ENCODE peak calls at places on chromosomes 6 and 20, in five cellular contexts. K, B, P, T and I are unnamed samples.

GRCh38 chr6:170152111-170152926 is 138.6 kb downstream of the DLL1 start:
- DNase-seq in K (peak; percentile 64), B (no peak), P (peak; percentile 19), T (no peak), I (no peak)

GRCh38 chr6:88360203-88360797 is 194.2 kb upstream of the CNR1 start:
- DNase-seq in K (peak; percentile 32), B (no peak), P (peak; percentile 86), T (no peak), I (peak; percentile 51)

GRCh38 chr20:53142225-53142624 is 170.1 kb downstream of the TSHZ2 start:
- DNase-seq in K (no peak), B (peak; percentile 49), P (no peak), T (no peak), I (no peak)

GRCh38 chr6:34205466-34205865 is 31.2 kb upstream of the HMGA1 start:
- DNase-seq in K (no peak), B (no peak), P (no peak), T (no peak), I (no peak)

GRCh38 chr6:32664827-32665362 is 1.6 kb downstream of the HLA-DQB1 start:
- DNase-seq in K (peak; percentile 13), B (peak; percentile 5), P (no peak), T (peak; percentile 83), I (no peak)

GRCh38 chr6:79250107-79250514 is 15.6 kb upstream of the HMGN3 start:
- DNase-seq in K (peak; percentile 7), B (no peak), P (no peak), T (no peak), I (no peak)

GRCh38 chr6:2534406-2535139 is 216.1 kb downstream of the MYLK4 start:
- DNase-seq in K (no peak), B (no peak), P (no peak), T (no peak), I (no peak)

GRCh38 chr6:109336221-109336955 is 45.9 kb downstream of the CD164 start:
- DNase-seq in K (peak; percentile 34), B (no peak), P (peak; percentile 15), T (no peak), I (no peak)

GRCh38 chr6:138082232-138082631 is 25.0 kb downstream of the PERP start:
- DNase-seq in K (no peak), B (no peak), P (no peak), T (no peak), I (no peak)

GRCh38 chr20:5718896-5719595 is 31.2 kb upstream of the SHLD1 start:
- DNase-seq in K (peak; percentile 80), B (no peak), P (no peak), T (no peak), I (no peak)

GRCh38 chr20:40090236-40090635 is 598.8 kb downstream of the MAFB start:
- DNase-seq in K (no peak), B (no peak), P (no peak), T (no peak), I (no peak)

GRCh38 chr20:50198211-50198666 is 7.6 kb downstream of the CEBPB start:
- DNase-seq in K (peak; percentile 37), B (no peak), P (no peak), T (no peak), I (no peak)

GRCh38 chr20:61736001-61736635 is 329.6 kb downstream of the TAF4 start:
- DNase-seq in K (no peak), B (no peak), P (no peak), T (no peak), I (no peak)

GRCh38 chr6:26031595-26032386 is 55.4 kb upstream of the HFE start:
- DNase-seq in K (peak; percentile 93), B (peak; percentile 99), P (peak; percentile 98), T (peak; percentile 73), I (peak; percentile 80)
- TF ChIP-seq CTCF in K (no peak), B (peak; percentile 60), P (peak; percentile 11), T (no peak), I (peak; percentile 39)

DNA sequence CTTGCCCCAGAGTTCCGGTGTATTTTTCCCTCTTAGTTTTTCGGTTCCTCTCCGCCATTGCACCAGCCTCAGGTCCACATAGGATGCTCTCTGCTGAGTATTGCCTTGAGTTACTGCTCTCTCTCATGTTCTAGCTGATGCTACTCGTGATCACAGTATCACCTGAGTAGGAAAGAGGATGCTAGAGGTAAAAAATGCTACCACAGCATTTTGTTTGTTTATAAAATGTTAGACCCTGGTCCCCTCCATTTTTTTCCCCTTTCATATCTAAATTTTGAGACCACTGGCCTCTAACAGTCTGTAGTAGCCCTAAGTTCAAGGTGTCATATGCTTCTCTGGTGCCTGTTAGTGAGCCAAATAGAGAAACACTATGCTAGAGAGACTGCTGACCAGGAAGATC is 175.5 kb downstream of the OR2B2 start:
- DNase-seq in K (no peak), B (no peak), P (no peak), T (no peak), I (no peak)
- H3K27me3 ChIP-seq in K (no peaks in the 10 kb centered on the region), B (no peaks in the 10 kb centered on the region), P (no peaks in the 10 kb centered on the region), T (peaks cover 17% of the 10 kb centered on the region), I (no peaks in the 10 kb centered on the region)

DNA sequence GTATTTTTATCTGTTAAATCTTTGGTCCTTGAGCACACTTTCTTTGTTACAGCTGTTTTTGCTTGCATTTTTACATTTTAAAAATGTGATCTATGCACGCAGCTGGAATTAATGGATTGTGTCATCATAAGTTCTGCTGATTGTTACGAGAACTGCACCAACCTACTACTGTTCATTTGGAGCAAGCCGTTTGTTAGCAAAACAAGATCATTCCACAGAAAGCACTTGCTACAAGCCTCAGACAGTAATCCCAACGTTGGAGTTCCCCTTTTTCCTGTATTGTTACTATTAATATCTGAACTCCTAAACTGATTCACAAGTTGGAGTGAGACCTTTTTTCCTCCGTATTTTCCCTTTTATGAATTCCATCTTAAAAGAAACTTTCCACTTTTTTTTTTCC is 3.5 kb downstream of the TENT5A start:
- DNase-seq in K (no peak), B (no peak), P (peak; percentile 28), T (no peak), I (no peak)
- H3K4me3 ChIP-seq in K (peak overlapping the region; percentile 93), B (no peak overlapping the region), P (peak overlapping the region; percentile 90), T (peak overlapping the region; percentile 84), I (peak overlapping the region; percentile 95)

DNA sequence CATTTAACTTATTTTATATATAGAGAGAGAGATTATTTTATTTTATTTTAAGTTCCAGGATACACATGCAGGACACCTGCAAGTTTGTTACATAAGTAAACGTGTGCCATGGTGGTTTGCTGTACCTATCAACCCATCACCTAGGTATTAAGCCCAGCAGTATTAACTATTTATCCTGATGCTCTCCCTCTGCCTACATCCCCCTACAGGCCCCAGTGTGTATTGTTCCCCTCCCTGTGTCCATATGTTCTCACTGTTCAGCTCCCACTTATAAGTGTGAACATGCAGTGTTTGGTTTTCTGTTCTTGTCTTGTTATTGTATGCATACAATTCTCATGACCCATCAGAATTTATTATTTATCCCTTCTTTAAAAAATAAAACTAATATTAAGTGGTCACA is 34.6 kb downstream of the FKBP1C start:
- DNase-seq in K (no peak), B (no peak), P (no peak), T (no peak), I (no peak)
- TF ChIP-seq CTCF in K (no peak), B (no peak), P (no peak), T (no peak), I (no peak)